ENCODE peak calls at places on chromosome 15, in six cellular contexts. A, M, Q, N, P and K are unnamed samples.

GRCh38 chr15:68205949-68206539 is 912 bp upstream of the CALML4 start:
- DNase-seq in Q (peak), P (no peak), M (no peak), A (no peak), N (peak), K (peak)

GRCh38 chr15:95259513-95259912 is 1028.2 kb downstream of the MCTP2 start:
- DNase-seq in A (peak), N (peak), M (peak), Q (peak), P (peak), K (peak)

GRCh38 chr15:63843901-63844317 is 10.2 kb upstream of the HERC1 start:
- DNase-seq in N (no peak), P (no peak), M (no peak), A (peak), Q (peak), K (peak)

GRCh38 chr15:50740955-50741354 is 24.6 kb downstream of the SPPL2A start:
- DNase-seq in Q (no peak), M (no peak), P (no peak), A (no peak), N (no peak), K (no peak)

GRCh38 chr15:62547584-62547983 is 382.5 kb upstream of the C2CD4B start:
- DNase-seq in P (no peak), A (no peak), M (no peak), Q (no peak), N (no peak), K (no peak)

GRCh38 chr15:55526559-55527036 is 18.6 kb upstream of the DNAAF4 start:
- DNase-seq in Q (peak), A (peak), N (peak), M (peak), P (no peak), K (peak)

GRCh38 chr15:64690578-64691296 is 84.7 kb downstream of the RBPMS2 start:
- DNase-seq in P (no peak), N (no peak), A (no peak), M (no peak), Q (no peak), K (no peak)

GRCh38 chr15:48680841-48681240 is 35.3 kb upstream of the FBN1 start:
- DNase-seq in A (peak), Q (no peak), P (no peak), M (peak), N (no peak), K (no peak)

GRCh38 chr15:45790325-45790943 is 155.6 kb downstream of the SQOR start:
- DNase-seq in P (no peak), M (peak), N (peak), Q (peak), A (no peak), K (peak)

GRCh38 chr15:43239732-43240491 is 19.1 kb upstream of the EPB42 start:
- DNase-seq in N (no peak), A (peak), M (no peak), Q (no peak), P (no peak), K (no peak)

GRCh38 chr15:71093089-71094024 is 21.9 kb upstream of the THSD4 start:
- DNase-seq in P (no peak), A (peak), N (no peak), M (peak), Q (peak), K (no peak)

GRCh38 chr15:51861557-51862350 is 32.3 kb downstream of the TMOD3 start:
- DNase-seq in P (no peak), M (no peak), Q (no peak), N (peak), A (no peak), K (no peak)

GRCh38 chr15:78360426-78360825 is 20.3 kb downstream of the CRABP1 start:
- DNase-seq in N (no peak), A (no peak), M (no peak), Q (peak), P (no peak), K (peak)

GRCh38 chr15:84715442-84716035 is 400 bp downstream of the SEC11A start:
- DNase-seq in P (no peak), Q (peak), A (peak), N (peak), M (peak), K (peak)

GRCh38 chr15:74402337-74402839 is 31.4 kb downstream of the SEMA7A start:
- DNase-seq in A (no peak), M (no peak), N (no peak), P (no peak), Q (no peak), K (no peak)

DNA sequence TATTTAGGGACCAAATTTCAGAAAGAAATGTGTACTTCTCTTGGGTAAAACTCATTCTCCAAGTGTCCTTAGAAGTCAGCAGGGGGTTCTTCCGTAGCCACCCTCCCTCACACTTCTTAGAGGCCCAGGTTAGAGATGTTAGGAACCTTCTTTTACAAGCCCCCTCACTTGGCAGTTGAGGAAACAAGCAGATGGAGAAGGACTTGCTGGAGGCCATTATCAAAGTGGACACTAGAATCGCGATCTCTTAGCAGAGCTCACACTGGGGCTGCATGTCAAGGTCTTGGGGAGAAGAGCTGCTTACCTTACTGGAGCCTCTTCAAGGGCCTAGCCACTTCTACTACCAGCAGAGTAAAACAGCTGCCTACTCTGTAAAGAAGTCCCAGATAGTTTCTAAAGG is 69.4 kb upstream of the POLG start:
- DNase-seq in Q (no peak), M (no peak), A (no peak), N (no peak), P (no peak), K (no peak)
- TF ChIP-seq EZH2 in Q (no peak), M (no peak), A (no peak), N (no peak), P (no peak), K (peak)

DNA sequence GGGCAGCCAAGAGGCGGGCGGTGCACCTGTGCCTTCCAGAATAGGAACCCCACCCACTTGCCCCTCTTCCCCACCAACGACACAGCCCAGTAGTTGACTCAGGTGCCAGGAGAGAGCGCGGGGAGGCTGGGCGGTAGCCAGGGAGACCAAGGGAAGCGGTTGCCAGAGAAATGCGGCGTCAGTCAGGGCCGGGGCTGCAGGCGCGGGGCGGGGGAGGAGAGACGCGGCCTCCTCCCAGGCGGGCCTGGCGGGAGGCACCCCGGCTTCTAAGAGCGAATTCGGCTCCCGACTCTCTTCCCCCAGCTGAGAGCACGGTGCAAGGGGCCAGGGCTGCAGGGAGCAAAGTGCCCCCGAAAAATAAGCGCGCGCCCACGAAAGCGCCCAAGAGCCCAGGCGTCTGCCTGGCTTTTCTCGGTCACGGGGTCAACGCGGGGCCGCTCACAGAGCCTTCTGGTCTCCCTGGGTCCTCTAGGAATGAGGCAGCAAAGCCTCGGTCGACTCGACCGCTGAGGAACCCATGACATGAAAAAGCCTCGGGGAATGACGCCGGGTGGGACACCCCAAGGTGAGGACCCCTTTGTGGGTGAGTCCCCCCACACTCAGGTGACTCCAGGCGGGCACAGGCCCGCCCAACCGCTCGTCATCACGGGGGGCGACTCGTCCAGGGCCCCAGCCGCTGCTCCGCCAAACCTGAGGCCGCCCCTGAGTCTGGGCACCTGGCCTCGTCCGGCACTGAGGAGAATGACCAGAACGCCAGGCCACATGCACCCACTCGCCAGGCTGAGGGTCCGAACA is 716 bp downstream of the CPEB1 start:
- DNase-seq in Q (peak), N (no peak), A (no peak), M (no peak), P (no peak), K (peak)
- TF ChIP-seq EZH2 in Q (peak), N (peak), A (peak), M (no peak), P (no peak), K (peak)

DNA sequence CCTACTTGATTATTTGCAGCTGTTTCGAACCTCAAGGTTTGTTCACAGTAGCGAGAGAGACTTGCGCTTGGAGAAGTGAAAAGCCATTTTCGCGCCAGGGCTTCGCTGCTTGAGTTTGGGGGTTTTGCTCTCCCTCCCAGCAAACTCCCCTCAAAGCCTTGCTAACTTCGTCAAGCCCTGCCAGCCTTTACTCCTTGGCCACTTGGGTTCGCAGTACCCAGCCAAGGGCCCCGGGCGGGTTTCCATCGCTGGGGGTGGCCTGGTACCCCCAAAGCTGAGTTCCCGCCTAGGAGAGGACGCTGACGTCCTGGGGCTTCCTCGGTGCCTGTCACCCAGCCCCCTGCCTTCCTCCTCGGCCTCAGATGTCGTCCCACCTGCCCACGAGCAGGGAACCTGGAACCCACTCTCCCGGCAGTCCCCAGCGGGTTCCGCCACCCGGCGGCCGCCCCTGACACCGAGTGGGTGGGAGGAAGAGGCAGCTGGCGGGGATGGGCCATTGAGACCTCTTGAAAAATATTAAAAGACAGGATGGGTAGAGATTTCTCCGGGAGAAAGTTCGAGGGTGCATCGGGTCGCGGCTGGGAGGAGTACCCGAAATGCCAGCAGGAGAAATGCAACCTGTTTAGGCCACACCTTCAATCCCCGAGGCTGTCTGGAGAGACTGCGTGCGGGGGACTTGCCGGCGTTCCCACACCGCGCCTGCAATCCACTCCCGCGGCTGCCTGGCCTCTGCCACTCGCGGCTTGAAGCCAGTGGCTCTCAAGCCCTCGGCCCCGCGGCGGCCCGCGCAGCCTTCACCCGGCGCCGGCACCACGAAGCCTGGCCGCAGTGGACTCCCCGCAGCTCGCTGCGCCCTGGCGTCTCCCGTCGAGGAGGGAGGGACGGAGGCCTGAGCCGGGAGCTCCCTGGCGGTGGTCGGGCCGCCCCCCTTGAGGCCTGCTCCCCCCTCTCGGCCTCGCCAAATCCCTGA is 8.8 kb upstream of the NR2F2 start:
- DNase-seq in M (peak), A (peak), P (no peak), Q (peak), N (peak), K (peak)
- TF ChIP-seq EZH2 in M (no peak), A (no peak), P (no peak), Q (peak), N (no peak), K (peak)

GRCh38 chr15:60544581-60545115 is 65.7 kb upstream of the ICE2 start:
- DNase-seq in A (no peak), M (no peak), N (no peak), P (no peak), Q (no peak), K (peak)
- TF ChIP-seq EZH2 in A (no peak), M (no peak), N (no peak), P (no peak), Q (no peak), K (no peak)

DNA sequence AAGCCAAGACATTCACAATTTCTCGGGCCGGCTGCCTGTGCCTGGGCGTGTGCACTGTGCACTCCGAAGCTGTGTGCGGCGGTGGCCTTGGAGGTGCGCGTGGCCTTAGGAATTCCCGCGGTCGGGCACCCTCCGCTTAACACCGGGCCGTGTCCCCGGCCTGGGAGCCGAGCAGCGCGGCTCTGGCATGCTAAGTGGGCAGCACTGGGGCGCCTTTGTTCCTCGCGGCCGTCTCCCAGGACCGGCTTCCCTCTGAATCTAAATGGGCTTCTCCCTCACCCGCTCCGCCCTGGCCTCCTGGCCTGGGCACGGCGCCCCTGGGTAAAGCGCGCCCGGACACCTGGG is 498 bp upstream of the ARNT2 start:
- DNase-seq in Q (peak), N (no peak), A (no peak), M (no peak), P (no peak), K (peak)
- TF ChIP-seq EZH2 in Q (peak), N (peak), A (peak), M (no peak), P (no peak), K (no peak)

GRCh38 chr15:41512512-41513281 is 930 bp downstream of the LTK start:
- DNase-seq in P (no peak), N (no peak), Q (no peak), A (no peak), M (no peak), K (peak)
- TF ChIP-seq EZH2 in P (no peak), N (peak), Q (peak), A (peak), M (peak), K (peak)

DNA sequence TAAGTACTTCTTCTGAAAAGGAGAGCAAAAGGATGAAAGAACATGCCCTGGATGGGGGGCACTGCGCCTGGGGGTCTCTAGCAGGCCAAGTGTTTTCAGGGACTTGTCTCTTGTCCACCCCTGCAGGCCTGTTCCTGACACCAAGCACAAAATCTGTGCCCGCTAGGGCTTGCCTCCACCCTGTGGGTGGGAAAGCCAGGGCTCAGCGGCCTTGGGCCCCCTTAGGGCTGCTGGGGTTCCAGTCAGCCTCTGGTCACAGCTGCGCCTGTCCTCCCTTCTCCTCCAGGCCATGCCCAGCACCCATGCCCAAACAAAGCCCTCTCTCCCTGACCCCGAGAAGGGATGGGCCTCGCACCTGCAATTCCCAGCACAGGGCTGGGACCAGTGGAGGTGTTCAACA is 71.1 kb upstream of the TRPM1 start:
- DNase-seq in A (no peak), Q (no peak), P (no peak), M (no peak), N (no peak), K (no peak)
- TF ChIP-seq EZH2 in A (no peak), Q (no peak), P (no peak), M (no peak), N (no peak), K (no peak)